ENCODE peak calls at places on chromosomes 16 and 17, in five cellular contexts. One of them, this sample, is unnamed.

GRCh38 chr17:58351182-58351581 is 819 bp downstream of the SUPT4H1 start:
- DNase-seq in NCI-H1105: no peak
- DNase-seq in AG09309: no peak
- DNase-seq in MCF 10A: no peak
- DNase-seq in GM13977: peak
- DNase-seq in this sample: no peak

GRCh38 chr16:35463358-35463757 is 2003.9 kb downstream of the TP53TG3F start:
- DNase-seq in NCI-H1105: no peak
- DNase-seq in AG09309: no peak
- DNase-seq in MCF 10A: no peak
- DNase-seq in GM13977: no peak
- DNase-seq in this sample: no peak

GRCh38 chr17:30600830-30601494 is 123.8 kb downstream of the GOSR1 start:
- DNase-seq in NCI-H1105: peak
- DNase-seq in AG09309: no peak
- DNase-seq in MCF 10A: peak
- DNase-seq in GM13977: peak
- DNase-seq in this sample: peak

GRCh38 chr17:78412403-78412802 is 34.0 kb downstream of the PGS1 start:
- DNase-seq in NCI-H1105: no peak
- DNase-seq in AG09309: no peak
- DNase-seq in MCF 10A: peak
- DNase-seq in GM13977: peak
- DNase-seq in this sample: no peak

GRCh38 chr17:55607736-55608341 is 96.6 kb upstream of the SMIM36 start:
- DNase-seq in NCI-H1105: no peak
- DNase-seq in AG09309: no peak
- DNase-seq in MCF 10A: peak
- DNase-seq in GM13977: no peak
- DNase-seq in this sample: no peak

GRCh38 chr16:4338712-4339299 is 12.3 kb downstream of the PAM16 start:
- DNase-seq in NCI-H1105: no peak
- DNase-seq in AG09309: no peak
- DNase-seq in MCF 10A: no peak
- DNase-seq in GM13977: no peak
- DNase-seq in this sample: no peak

GRCh38 chr17:56217921-56218320 is 64.6 kb downstream of the ANKFN1 start:
- DNase-seq in NCI-H1105: no peak
- DNase-seq in AG09309: no peak
- DNase-seq in MCF 10A: no peak
- DNase-seq in GM13977: no peak
- DNase-seq in this sample: no peak

GRCh38 chr17:68127914-68128313 is 92.4 kb downstream of the KPNA2 start:
- DNase-seq in NCI-H1105: no peak
- DNase-seq in AG09309: no peak
- DNase-seq in MCF 10A: no peak
- DNase-seq in GM13977: no peak
- DNase-seq in this sample: no peak

GRCh38 chr17:37146578-37147119 is 197.9 kb downstream of the AATF start:
- DNase-seq in NCI-H1105: no peak
- DNase-seq in AG09309: no peak
- DNase-seq in MCF 10A: no peak
- DNase-seq in GM13977: no peak
- DNase-seq in this sample: no peak